ENCODE peak calls at places on chromosome 18, in seven cellular contexts. K is tibial artery, I is K562, Q is GM12878, P is HCT116, F is mesendoderm, A is heart left ventricle. T is an unnamed sample. For H3K27me3 and H3K36me3, the result is how much of the 10 kb centered on the place peaks cover.

GRCh38 chr18:41940506-41941215 is 14.4 kb upstream of the PIK3C3 start:
- DNase-seq in P (no peak), F (peak), K (no peak), I (no peak), A (no peak), Q (no peak), T (no peak)

GRCh38 chr18:58828399-58829121 is 36.1 kb upstream of the ZNF532 start:
- DNase-seq in Q (no peak), P (no peak), F (no peak), A (no peak), K (no peak), I (no peak), T (no peak)

GRCh38 chr18:60053747-60054304 is 154.0 kb downstream of the PMAIP1 start:
- DNase-seq in I (peak), Q (peak), F (peak), P (peak), K (no peak), A (no peak), T (no peak)

GRCh38 chr18:71707400-71707799 is 836.7 kb downstream of the CBLN2 start:
- DNase-seq in Q (no peak), P (no peak), K (no peak), I (no peak), A (no peak), F (peak), T (no peak)

GRCh38 chr18:9775172-9775571 is 67.1 kb downstream of the RAB31 start:
- DNase-seq in F (no peak), K (no peak), A (peak), I (no peak), P (no peak), Q (no peak), T (no peak)

GRCh38 chr18:13101659-13101992 is 110.5 kb downstream of the CEP192 start:
- DNase-seq in I (no peak), F (no peak), K (no peak), A (no peak), P (no peak), Q (no peak), T (no peak)

GRCh38 chr18:1104265-1104792 is 199.7 kb downstream of the ADCYAP1 start:
- DNase-seq in A (no peak), K (no peak), F (no peak), P (no peak), Q (no peak), I (no peak), T (no peak)

GRCh38 chr18:58438161-58438983 is 190.5 kb downstream of the ALPK2 start:
- DNase-seq in I (no peak), A (no peak), K (no peak), P (no peak), F (no peak), Q (no peak), T (no peak)

GRCh38 chr18:9333441-9334350 is 877 bp upstream of the TWSG1 start:
- DNase-seq in Q (no peak), I (no peak), A (peak), P (no peak), K (peak), F (no peak), T (peak)

GRCh38 chr18:23151414-23152099 is 16.3 kb downstream of the CABLES1 start:
- DNase-seq in A (no peak), F (no peak), P (no peak), I (peak), K (no peak), Q (no peak), T (no peak)

GRCh38 chr18:77439888-77440287 is 190.2 kb downstream of the GALR1 start:
- DNase-seq in A (no peak), K (no peak), P (no peak), I (no peak), Q (no peak), F (no peak), T (no peak)

GRCh38 chr18:23067236-23067635 is 68.0 kb upstream of the CABLES1 start:
- DNase-seq in I (no peak), A (no peak), K (no peak), P (no peak), Q (no peak), F (no peak), T (no peak)

GRCh38 chr18:65415167-65415566 is 335.6 kb upstream of the CDH7 start:
- DNase-seq in A (no peak), K (no peak), P (no peak), F (peak), Q (no peak), I (no peak), T (no peak)

GRCh38 chr18:34801769-34802168 is 91.7 kb downstream of the DTNA start:
- DNase-seq in K (no peak), I (no peak), P (no peak), F (no peak), A (no peak), Q (no peak), T (no peak)

GRCh38 chr18:58793361-58793760 is 71.3 kb upstream of the ZNF532 start:
- DNase-seq in K (no peak), Q (no peak), F (no peak), P (no peak), I (no peak), A (no peak), T (no peak)

GRCh38 chr18:50428531-50429206 is 53.8 kb downstream of the SKA1 start:
- DNase-seq in Q (no peak), P (no peak), K (no peak), I (no peak), A (no peak), F (peak), T (peak)

GRCh38 chr18:34976534-34976898 is 64.7 kb upstream of the MAPRE2 start:
- DNase-seq in F (no peak), P (no peak), Q (no peak), I (no peak), A (no peak), K (no peak), T (no peak)

GRCh38 chr18:6728318-6728717 is 1.2 kb upstream of the ARHGAP28 start:
- DNase-seq in I (peak), P (no peak), A (no peak), Q (no peak), F (no peak), K (no peak), T (no peak)

GRCh38 chr18:55251186-55251995 is 292.1 kb upstream of the CCDC68 start:
- DNase-seq in P (no peak), Q (no peak), A (peak), F (peak), I (no peak), K (no peak), T (no peak)

GRCh38 chr18:9095297-9096012 is 7.0 kb upstream of the NDUFV2 start:
- DNase-seq in F (no peak), K (no peak), A (no peak), I (peak), Q (peak), P (no peak), T (no peak)

GRCh38 chr18:36176739-36177138 is 10.6 kb upstream of the MOCOS start:
- DNase-seq in I (no peak), F (no peak), A (no peak), K (no peak), Q (no peak), P (no peak), T (no peak)

GRCh38 chr18:12691021-12691420 is 11.5 kb downstream of the CEP76 start:
- DNase-seq in K (no peak), I (no peak), Q (no peak), P (no peak), A (no peak), F (no peak), T (no peak)

GRCh38 chr18:24669502-24669901 is 209.1 kb downstream of the HRH4 start:
- DNase-seq in Q (no peak), P (no peak), F (no peak), A (no peak), K (no peak), I (no peak), T (peak)

GRCh38 chr18:59464521-59464920 is 105.5 kb upstream of the LMAN1 start:
- DNase-seq in I (no peak), P (no peak), F (no peak), A (no peak), Q (no peak), K (no peak), T (no peak)

GRCh38 chr18:9708057-9708881 is at the start of gene RAB31:
- DNase-seq in F (peak), Q (no peak), A (peak), I (peak), P (no peak), K (peak), T (peak)

GRCh38 chr18:13483316-13484270 is 242.8 kb downstream of the FAM210A start:
- DNase-seq in A (no peak), Q (no peak), F (no peak), K (no peak), P (no peak), I (no peak), T (no peak)

GRCh38 chr18:24786027-24786426 is 325.6 kb downstream of the HRH4 start:
- DNase-seq in K (no peak), F (no peak), A (no peak), Q (no peak), P (no peak), I (no peak), T (no peak)

GRCh38 chr18:34875150-34875549 is 165.1 kb downstream of the DTNA start:
- DNase-seq in Q (no peak), I (no peak), A (no peak), K (no peak), P (no peak), F (no peak), T (no peak)

GRCh38 chr18:38321262-38321661 is 755.7 kb upstream of the CELF4 start:
- DNase-seq in I (no peak), Q (no peak), A (no peak), F (no peak), K (no peak), P (no peak), T (no peak)

GRCh38 chr18:54946149-54946581 is 13.1 kb downstream of the CCDC68 start:
- DNase-seq in Q (peak), F (no peak), P (peak), K (no peak), A (peak), I (peak), T (no peak)

GRCh38 chr18:63336366-63337099 is 17.0 kb upstream of the BCL2 start:
- DNase-seq in K (no peak), P (peak), Q (no peak), F (no peak), A (no peak), I (no peak), T (no peak)

GRCh38 chr18:24741961-24742738 is 281.7 kb downstream of the HRH4 start:
- DNase-seq in P (no peak), Q (no peak), A (no peak), F (no peak), K (no peak), I (no peak), T (no peak)

DNA sequence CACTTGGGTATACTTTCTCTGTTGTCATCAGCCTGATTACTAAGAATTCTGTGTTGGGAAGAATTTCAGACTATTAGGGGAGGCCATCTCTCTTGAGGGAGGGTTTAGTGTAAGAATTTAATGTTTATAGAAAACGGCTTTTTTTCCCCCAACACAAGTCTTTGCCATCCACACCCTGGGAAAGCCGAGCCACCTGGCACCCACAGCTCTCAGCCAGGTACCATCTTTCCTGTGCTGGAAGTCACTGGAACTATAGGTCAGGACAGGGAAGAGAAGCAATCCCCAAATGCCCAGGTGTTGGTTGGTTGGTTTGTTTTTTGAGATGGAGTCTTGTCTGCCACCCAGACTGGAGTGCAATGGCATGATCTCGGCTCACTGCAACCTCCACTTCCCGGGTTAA is 155.1 kb downstream of the SMAD7 start:
- DNase-seq in A (peak), Q (no peak), F (no peak), K (peak), P (no peak), I (no peak), T (no peak)
- H3K27me3 ChIP-seq in A (under half), Q (under half), F (under half), K (under half), P (under half), I (under half), T (under half)

GRCh38 chr18:44696892-44697291 is 16.2 kb downstream of the SETBP1 start:
- DNase-seq in K (no peak), I (peak), P (no peak), Q (no peak), F (peak), A (no peak), T (peak)
- H3K4me3 ChIP-seq in K (no peak), I (no peak), P (no peak), Q (no peak), F (no peak), A (no peak), T (no peak)

GRCh38 chr18:79938196-79938595 is 13.3 kb downstream of the SLC66A2 start:
- DNase-seq in K (peak), F (no peak), P (no peak), A (no peak), I (no peak), Q (no peak), T (no peak)
- H3K36me3 ChIP-seq in K (half or more), F (under half), P (half or more), A (under half), I (under half), Q (under half), T (under half)

GRCh38 chr18:74389991-74390390 is 67.1 kb downstream of the DIPK1C start:
- DNase-seq in K (no peak), I (no peak), F (no peak), P (no peak), Q (no peak), A (no peak), T (no peak)
- H3K27me3 ChIP-seq in K (under half), I (under half), F (under half), P (under half), Q (under half), A (under half), T (under half)

GRCh38 chr18:10927290-10927979 is 221.9 kb downstream of the PIEZO2 start:
- DNase-seq in Q (no peak), A (peak), P (no peak), I (no peak), K (no peak), F (no peak), T (no peak)

GRCh38 chr18:10927980-10928605 is 221.3 kb downstream of the PIEZO2 start:
- DNase-seq in F (no peak), K (no peak), A (no peak), Q (peak), P (no peak), I (no peak), T (no peak)

GRCh38 chr18:10924290-10924689 is 225.1 kb downstream of the PIEZO2 start:
- DNase-seq in A (no peak), K (no peak), Q (no peak), I (no peak), P (no peak), F (no peak), T (no peak)

GRCh38 chr18:10928971-10929373 is 220.4 kb downstream of the PIEZO2 start:
- DNase-seq in K (no peak), I (no peak), F (no peak), A (no peak), P (no peak), Q (peak), T (no peak)

DNA sequence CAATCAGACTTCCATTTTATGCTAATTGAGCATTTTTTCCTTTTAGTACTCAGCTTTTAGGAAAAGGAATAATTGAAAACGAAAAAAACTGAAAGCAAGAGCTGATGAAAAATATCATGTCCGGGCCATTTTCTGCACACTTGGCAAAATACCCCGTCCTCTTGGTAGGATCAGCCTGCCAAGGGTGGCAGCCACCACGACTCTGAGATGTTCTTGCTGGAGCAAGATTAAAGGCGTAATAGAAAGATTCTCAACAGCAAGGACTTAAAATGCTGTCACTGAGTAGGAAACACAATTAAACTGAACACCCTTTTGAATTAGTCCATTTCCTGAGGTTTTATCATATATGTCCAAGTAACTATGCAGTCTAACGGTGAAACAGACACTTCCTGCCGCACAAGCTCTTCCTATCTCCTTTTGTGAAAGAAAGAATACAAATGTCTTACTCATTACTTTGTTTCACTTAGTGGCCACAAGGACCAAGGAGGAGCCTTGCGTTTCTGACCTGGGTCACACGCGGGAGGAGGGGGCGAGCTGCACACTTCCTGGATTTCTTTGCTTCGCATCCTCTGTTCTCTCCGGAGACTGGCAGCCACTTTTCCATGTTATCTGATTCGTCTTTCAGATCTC is 222.7 kb downstream of the PIEZO2 start:
- DNase-seq in F (no peak), A (peak), I (peak), K (no peak), Q (peak), P (no peak), T (peak)
- H3K4me3 ChIP-seq in F (no peak), A (no peak), I (no peak), K (peak), Q (peak), P (no peak), T (no peak)

DNA sequence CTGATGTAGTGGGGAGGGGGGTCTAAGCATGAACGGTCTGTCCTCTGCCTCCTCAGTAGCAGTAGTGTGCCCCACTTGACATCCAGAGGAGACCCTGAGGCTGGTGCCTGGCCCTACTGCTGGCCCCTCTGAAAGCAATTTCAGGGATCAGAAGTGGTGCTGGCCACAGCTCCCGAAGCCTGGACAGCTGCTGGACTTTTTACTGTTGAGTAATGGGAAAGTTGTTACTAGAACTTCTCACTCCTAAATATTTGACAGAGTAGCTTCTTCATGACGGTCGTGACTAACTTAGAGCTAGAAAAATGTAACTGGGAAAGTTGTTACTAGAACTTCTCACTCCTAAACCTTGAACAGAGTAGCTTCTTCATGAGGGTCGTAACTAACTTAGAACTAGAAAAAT is 23.3 kb downstream of the CTDP1 start:
- DNase-seq in Q (no peak), I (no peak), A (no peak), F (no peak), P (no peak), K (no peak), T (no peak)
- H3K36me3 ChIP-seq in Q (under half), I (under half), A (under half), F (under half), P (under half), K (half or more), T (under half)

GRCh38 chr18:21910906-21911305 is 170.3 kb downstream of the MIB1 start:
- DNase-seq in K (no peak), Q (no peak), F (no peak), A (no peak), P (no peak), I (no peak), T (no peak)

GRCh38 chr18:21904856-21905255 is 164.3 kb downstream of the MIB1 start:
- DNase-seq in A (no peak), P (no peak), F (no peak), K (no peak), Q (no peak), I (no peak), T (no peak)

GRCh38 chr18:21903688-21904087 is 163.1 kb downstream of the MIB1 start:
- DNase-seq in Q (no peak), P (no peak), I (no peak), K (no peak), A (no peak), F (no peak), T (no peak)

GRCh38 chr18:21911551-21911950 is 171.0 kb downstream of the MIB1 start:
- DNase-seq in I (no peak), F (no peak), Q (no peak), K (no peak), P (no peak), A (no peak), T (no peak)

GRCh38 chr18:21907451-21907850 is 166.9 kb downstream of the MIB1 start:
- DNase-seq in Q (no peak), I (no peak), P (no peak), K (no peak), F (no peak), A (no peak), T (no peak)
- H3K27me3 ChIP-seq in Q (under half), I (under half), P (under half), K (under half), F (under half), A (under half), T (under half)

DNA sequence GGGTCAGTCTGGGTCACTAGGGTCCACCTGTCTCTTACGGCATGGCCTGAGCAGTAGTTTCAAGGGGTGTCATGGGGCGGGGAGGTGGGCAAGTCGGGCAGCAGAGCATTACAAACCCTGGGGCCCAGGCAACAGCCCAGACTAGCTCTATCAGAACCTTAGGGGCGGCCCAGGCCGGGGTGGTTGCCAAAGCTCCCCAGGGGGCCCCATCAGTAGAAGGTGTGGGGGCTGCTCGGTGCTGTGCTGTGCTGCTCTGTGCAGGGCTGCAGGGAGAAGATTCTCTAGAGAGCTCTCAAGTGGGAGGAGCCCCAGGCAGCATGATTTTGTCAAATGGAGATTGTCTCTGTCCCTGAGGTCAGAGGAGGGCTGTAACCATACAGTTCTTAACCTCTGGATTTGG is 36.4 kb upstream of the SLC14A1 start:
- DNase-seq in P (no peak), I (peak), A (no peak), K (no peak), Q (no peak), F (no peak), T (no peak)
- H3K4me3 ChIP-seq in P (no peak), I (peak), A (no peak), K (no peak), Q (no peak), F (no peak), T (no peak)

T was measured in H7.